ENCODE peak calls at places on chromosomes 13 and 19, in six cellular contexts. One of them, this sample, is unnamed.

GRCh38 chr13:103133551-103133950 is 67.3 kb upstream of the SLC10A2 start:
- DNase-seq in CD8-positive, alpha-beta T cell: no peak
- DNase-seq in neural progenitor cell: no peak
- DNase-seq in BJ: no peak
- DNase-seq in upper lobe of left lung: no peak
- DNase-seq in IMR-90: no peak
- DNase-seq in this sample: no peak

GRCh38 chr19:18239303-18239702 is 13.1 kb upstream of the PDE4C start:
- DNase-seq in CD8-positive, alpha-beta T cell: no peak
- DNase-seq in neural progenitor cell: peak; percentile 46
- DNase-seq in BJ: no peak
- DNase-seq in upper lobe of left lung: no peak
- DNase-seq in IMR-90: no peak
- DNase-seq in this sample: no peak

GRCh38 chr19:52221831-52222375 is 32.1 kb downstream of the PPP2R1A start:
- DNase-seq in CD8-positive, alpha-beta T cell: no peak
- DNase-seq in neural progenitor cell: no peak
- DNase-seq in BJ: no peak
- DNase-seq in upper lobe of left lung: no peak
- DNase-seq in IMR-90: peak; percentile 35
- DNase-seq in this sample: no peak

GRCh38 chr19:49631279-49631588 is 8.7 kb downstream of the RRAS start:
- DNase-seq in CD8-positive, alpha-beta T cell: no peak
- DNase-seq in neural progenitor cell: no peak
- DNase-seq in BJ: no peak
- DNase-seq in upper lobe of left lung: no peak
- DNase-seq in IMR-90: no peak
- DNase-seq in this sample: no peak

GRCh38 chr19:1131718-1132552 is 28.1 kb downstream of the GPX4 start:
- DNase-seq in CD8-positive, alpha-beta T cell: peak; percentile 79
- DNase-seq in neural progenitor cell: peak; percentile 79
- DNase-seq in BJ: peak; percentile 52
- DNase-seq in upper lobe of left lung: peak; percentile 96
- DNase-seq in IMR-90: peak; percentile 88
- DNase-seq in this sample: peak; percentile 92

GRCh38 chr19:38370299-38370698 is 4.1 kb upstream of the PSMD8 start:
- DNase-seq in CD8-positive, alpha-beta T cell: no peak
- DNase-seq in neural progenitor cell: no peak
- DNase-seq in BJ: no peak
- DNase-seq in upper lobe of left lung: no peak
- DNase-seq in IMR-90: no peak
- DNase-seq in this sample: no peak

GRCh38 chr13:66660013-66660804 is 569.9 kb downstream of the PCDH9 start:
- DNase-seq in CD8-positive, alpha-beta T cell: no peak
- DNase-seq in neural progenitor cell: no peak
- DNase-seq in BJ: peak; percentile 15
- DNase-seq in upper lobe of left lung: no peak
- DNase-seq in IMR-90: peak; percentile 75
- DNase-seq in this sample: no peak

GRCh38 chr13:31749929-31750328 is 10.6 kb downstream of the RXFP2 start:
- DNase-seq in CD8-positive, alpha-beta T cell: no peak
- DNase-seq in neural progenitor cell: no peak
- DNase-seq in BJ: peak; percentile 94
- DNase-seq in upper lobe of left lung: no peak
- DNase-seq in IMR-90: peak; percentile 94
- DNase-seq in this sample: no peak

GRCh38 chr13:112253631-112254030 is 122.5 kb upstream of the SPACA7 start:
- DNase-seq in CD8-positive, alpha-beta T cell: no peak
- DNase-seq in neural progenitor cell: no peak
- DNase-seq in BJ: no peak
- DNase-seq in upper lobe of left lung: no peak
- DNase-seq in IMR-90: no peak
- DNase-seq in this sample: no peak

GRCh38 chr19:38093587-38093986 is 130.4 kb downstream of the DPF1 start:
- DNase-seq in CD8-positive, alpha-beta T cell: no peak
- DNase-seq in neural progenitor cell: no peak
- DNase-seq in BJ: no peak
- DNase-seq in upper lobe of left lung: no peak
- DNase-seq in IMR-90: no peak
- DNase-seq in this sample: no peak

GRCh38 chr13:46179576-46180368 is 2.2 kb downstream of the LCP1 start:
- DNase-seq in CD8-positive, alpha-beta T cell: peak; percentile 74
- DNase-seq in neural progenitor cell: no peak
- DNase-seq in BJ: no peak
- DNase-seq in upper lobe of left lung: peak; percentile 68
- DNase-seq in IMR-90: no peak
- DNase-seq in this sample: no peak

GRCh38 chr19:10259162-10259905 is 7.3 kb downstream of the MRPL4 start:
- DNase-seq in CD8-positive, alpha-beta T cell: peak; percentile 68
- DNase-seq in neural progenitor cell: peak; percentile 93
- DNase-seq in BJ: no peak
- DNase-seq in upper lobe of left lung: peak; percentile 94
- DNase-seq in IMR-90: peak; percentile 85
- DNase-seq in this sample: peak; percentile 81

GRCh38 chr13:80605743-80606142 is 264.8 kb upstream of the SPRY2 start:
- DNase-seq in CD8-positive, alpha-beta T cell: no peak
- DNase-seq in neural progenitor cell: no peak
- DNase-seq in BJ: no peak
- DNase-seq in upper lobe of left lung: no peak
- DNase-seq in IMR-90: no peak
- DNase-seq in this sample: no peak

GRCh38 chr13:101949681-101950080 is 452.2 kb downstream of the FGF14 start:
- DNase-seq in CD8-positive, alpha-beta T cell: no peak
- DNase-seq in neural progenitor cell: no peak
- DNase-seq in BJ: no peak
- DNase-seq in upper lobe of left lung: no peak
- DNase-seq in IMR-90: no peak
- DNase-seq in this sample: no peak

GRCh38 chr19:17579523-17580244 is 24.2 kb downstream of the COLGALT1 start:
- DNase-seq in CD8-positive, alpha-beta T cell: no peak
- DNase-seq in neural progenitor cell: peak; percentile 73
- DNase-seq in BJ: no peak
- DNase-seq in upper lobe of left lung: peak; percentile 49
- DNase-seq in IMR-90: peak; percentile 26
- DNase-seq in this sample: peak; percentile 87

GRCh38 chr19:13036366-13036976 is 41.2 kb downstream of the NFIX start:
- DNase-seq in CD8-positive, alpha-beta T cell: no peak
- DNase-seq in neural progenitor cell: no peak
- DNase-seq in BJ: no peak
- DNase-seq in upper lobe of left lung: peak; percentile 86
- DNase-seq in IMR-90: peak; percentile 29
- DNase-seq in this sample: no peak

GRCh38 chr13:93473441-93474270 is 247.0 kb downstream of the GPC6 start:
- DNase-seq in CD8-positive, alpha-beta T cell: no peak
- DNase-seq in neural progenitor cell: no peak
- DNase-seq in BJ: no peak
- DNase-seq in upper lobe of left lung: no peak
- DNase-seq in IMR-90: peak; percentile 74
- DNase-seq in this sample: no peak

GRCh38 chr19:48999481-49000325 is 6.0 kb downstream of the RUVBL2 start:
- DNase-seq in CD8-positive, alpha-beta T cell: peak; percentile 38
- DNase-seq in neural progenitor cell: peak; percentile 88
- DNase-seq in BJ: no peak
- DNase-seq in upper lobe of left lung: peak; percentile 46
- DNase-seq in IMR-90: peak; percentile 67
- DNase-seq in this sample: peak; percentile 67

GRCh38 chr19:35901055-35901644 is 810 bp upstream of the NFKBID start:
- DNase-seq in CD8-positive, alpha-beta T cell: no peak
- DNase-seq in neural progenitor cell: no peak
- DNase-seq in BJ: peak; percentile 45
- DNase-seq in upper lobe of left lung: no peak
- DNase-seq in IMR-90: peak; percentile 51
- DNase-seq in this sample: no peak

GRCh38 chr13:45950343-45950995 is 98.9 kb upstream of the SIAH3 start:
- DNase-seq in CD8-positive, alpha-beta T cell: no peak
- DNase-seq in neural progenitor cell: no peak
- DNase-seq in BJ: no peak
- DNase-seq in upper lobe of left lung: peak; percentile 48
- DNase-seq in IMR-90: peak; percentile 26
- DNase-seq in this sample: no peak

GRCh38 chr13:51058461-51059167 is 52.5 kb downstream of the C13orf42 start:
- DNase-seq in CD8-positive, alpha-beta T cell: no peak
- DNase-seq in neural progenitor cell: peak; percentile 80
- DNase-seq in BJ: no peak
- DNase-seq in upper lobe of left lung: no peak
- DNase-seq in IMR-90: no peak
- DNase-seq in this sample: no peak

GRCh38 chr19:15256708-15257331 is 24.6 kb upstream of the EPHX3 start:
- DNase-seq in CD8-positive, alpha-beta T cell: no peak
- DNase-seq in neural progenitor cell: no peak
- DNase-seq in BJ: no peak
- DNase-seq in upper lobe of left lung: no peak
- DNase-seq in IMR-90: no peak
- DNase-seq in this sample: no peak

GRCh38 chr13:21735621-21736401 is 64.9 kb downstream of the FGF9 start:
- DNase-seq in CD8-positive, alpha-beta T cell: no peak
- DNase-seq in neural progenitor cell: no peak
- DNase-seq in BJ: no peak
- DNase-seq in upper lobe of left lung: no peak
- DNase-seq in IMR-90: no peak
- DNase-seq in this sample: no peak

GRCh38 chr13:112983428-112984196 is 14.6 kb downstream of the MCF2L start:
- DNase-seq in CD8-positive, alpha-beta T cell: no peak
- DNase-seq in neural progenitor cell: no peak
- DNase-seq in BJ: no peak
- DNase-seq in upper lobe of left lung: no peak
- DNase-seq in IMR-90: no peak
- DNase-seq in this sample: no peak

GRCh38 chr13:72121466-72121865 is 254.5 kb upstream of the DACH1 start:
- DNase-seq in CD8-positive, alpha-beta T cell: no peak
- DNase-seq in neural progenitor cell: peak; percentile 90
- DNase-seq in BJ: no peak
- DNase-seq in upper lobe of left lung: no peak
- DNase-seq in IMR-90: no peak
- DNase-seq in this sample: no peak

GRCh38 chr13:23673354-23673753 is 103.1 kb downstream of the TNFRSF19 start:
- DNase-seq in CD8-positive, alpha-beta T cell: no peak
- DNase-seq in neural progenitor cell: no peak
- DNase-seq in BJ: peak; percentile 58
- DNase-seq in upper lobe of left lung: no peak
- DNase-seq in IMR-90: peak; percentile 99
- DNase-seq in this sample: no peak

GRCh38 chr19:54804571-54804970 is 1.2 kb downstream of the KIR2DL4 start:
- DNase-seq in CD8-positive, alpha-beta T cell: no peak
- DNase-seq in neural progenitor cell: no peak
- DNase-seq in BJ: no peak
- DNase-seq in upper lobe of left lung: no peak
- DNase-seq in IMR-90: no peak
- DNase-seq in this sample: no peak

GRCh38 chr19:3691726-3692125 is 8.5 kb downstream of the PIP5K1C start:
- DNase-seq in CD8-positive, alpha-beta T cell: no peak
- DNase-seq in neural progenitor cell: no peak
- DNase-seq in BJ: no peak
- DNase-seq in upper lobe of left lung: no peak
- DNase-seq in IMR-90: no peak
- DNase-seq in this sample: no peak

GRCh38 chr19:18789883-18790565 is 1.1 kb downstream of the COMP start:
- DNase-seq in CD8-positive, alpha-beta T cell: no peak
- DNase-seq in neural progenitor cell: peak; percentile 87
- DNase-seq in BJ: no peak
- DNase-seq in upper lobe of left lung: no peak
- DNase-seq in IMR-90: no peak
- DNase-seq in this sample: peak; percentile 78

GRCh38 chr13:76319921-76320320 is 566.3 kb downstream of the KCTD12 start:
- DNase-seq in CD8-positive, alpha-beta T cell: no peak
- DNase-seq in neural progenitor cell: no peak
- DNase-seq in BJ: no peak
- DNase-seq in upper lobe of left lung: no peak
- DNase-seq in IMR-90: no peak
- DNase-seq in this sample: no peak

GRCh38 chr13:47117268-47117667 is 220.4 kb upstream of the HTR2A start:
- DNase-seq in CD8-positive, alpha-beta T cell: no peak
- DNase-seq in neural progenitor cell: no peak
- DNase-seq in BJ: peak; percentile 26
- DNase-seq in upper lobe of left lung: no peak
- DNase-seq in IMR-90: peak; percentile 89
- DNase-seq in this sample: no peak

GRCh38 chr13:26538363-26539317 is 18.8 kb upstream of the WASF3 start:
- DNase-seq in CD8-positive, alpha-beta T cell: no peak
- DNase-seq in neural progenitor cell: no peak
- DNase-seq in BJ: no peak
- DNase-seq in upper lobe of left lung: no peak
- DNase-seq in IMR-90: no peak
- DNase-seq in this sample: no peak

GRCh38 chr19:33818426-33818825 is 21.8 kb downstream of the KCTD15 start:
- DNase-seq in CD8-positive, alpha-beta T cell: no peak
- DNase-seq in neural progenitor cell: no peak
- DNase-seq in BJ: no peak
- DNase-seq in upper lobe of left lung: no peak
- DNase-seq in IMR-90: no peak
- DNase-seq in this sample: no peak

GRCh38 chr13:49908637-49909036 is 27.5 kb downstream of the SPRYD7 start:
- DNase-seq in CD8-positive, alpha-beta T cell: no peak
- DNase-seq in neural progenitor cell: peak; percentile 26
- DNase-seq in BJ: no peak
- DNase-seq in upper lobe of left lung: no peak
- DNase-seq in IMR-90: no peak
- DNase-seq in this sample: no peak
- TF ChIP-seq CTCF in CD8-positive, alpha-beta T cell: no peak
- TF ChIP-seq CTCF in neural progenitor cell: peak; percentile 48
- TF ChIP-seq CTCF in BJ: no peak
- TF ChIP-seq CTCF in upper lobe of left lung: no peak
- TF ChIP-seq CTCF in IMR-90: no peak
- TF ChIP-seq CTCF in this sample: no peak

GRCh38 chr13:62626771-62627170 is 1211.1 kb upstream of the PCDH20 start:
- DNase-seq in CD8-positive, alpha-beta T cell: no peak
- DNase-seq in neural progenitor cell: peak; percentile 30
- DNase-seq in BJ: no peak
- DNase-seq in upper lobe of left lung: no peak
- DNase-seq in IMR-90: no peak
- DNase-seq in this sample: peak; percentile 23
- TF ChIP-seq CTCF in CD8-positive, alpha-beta T cell: no peak
- TF ChIP-seq CTCF in neural progenitor cell: peak; percentile 63
- TF ChIP-seq CTCF in BJ: no peak
- TF ChIP-seq CTCF in upper lobe of left lung: no peak
- TF ChIP-seq CTCF in IMR-90: peak; percentile 16
- TF ChIP-seq CTCF in this sample: peak; percentile 64

DNA sequence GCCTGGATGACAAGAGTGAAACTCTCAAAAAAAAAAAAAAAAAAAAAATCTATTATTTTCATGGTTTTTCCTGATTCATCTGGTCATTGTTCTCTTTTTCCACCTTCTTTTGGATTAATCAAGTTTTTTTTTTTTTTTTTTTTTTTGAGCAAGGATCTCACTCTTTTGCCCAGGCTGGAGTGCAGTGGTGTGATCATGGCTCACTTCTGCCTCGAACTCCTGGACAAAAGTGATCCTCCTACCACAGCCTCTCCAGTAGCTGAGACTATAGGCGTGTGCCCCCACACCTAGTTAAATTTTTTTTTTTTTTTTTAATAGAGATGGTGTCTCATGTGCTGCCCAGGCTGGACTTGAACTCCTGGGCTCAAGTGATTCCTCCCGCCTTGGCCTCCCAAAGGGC is 27.7 kb downstream of the BLOC1S3 start:
- DNase-seq in CD8-positive, alpha-beta T cell: no peak
- DNase-seq in neural progenitor cell: no peak
- DNase-seq in BJ: no peak
- DNase-seq in upper lobe of left lung: no peak
- DNase-seq in IMR-90: no peak
- DNase-seq in this sample: no peak
- TF ChIP-seq CTCF in CD8-positive, alpha-beta T cell: no peak
- TF ChIP-seq CTCF in neural progenitor cell: no peak
- TF ChIP-seq CTCF in BJ: no peak
- TF ChIP-seq CTCF in upper lobe of left lung: no peak
- TF ChIP-seq CTCF in IMR-90: no peak
- TF ChIP-seq CTCF in this sample: no peak

GRCh38 chr13:106378263-106378662 is 157.2 kb downstream of the EFNB2 start:
- DNase-seq in CD8-positive, alpha-beta T cell: no peak
- DNase-seq in neural progenitor cell: no peak
- DNase-seq in BJ: no peak
- DNase-seq in upper lobe of left lung: peak; percentile 54
- DNase-seq in IMR-90: no peak
- DNase-seq in this sample: no peak
- TF ChIP-seq CTCF in CD8-positive, alpha-beta T cell: no peak
- TF ChIP-seq CTCF in neural progenitor cell: no peak
- TF ChIP-seq CTCF in BJ: no peak
- TF ChIP-seq CTCF in upper lobe of left lung: no peak
- TF ChIP-seq CTCF in IMR-90: no peak
- TF ChIP-seq CTCF in this sample: no peak

This sample was measured in GM13977.